ENCODE peak calls at places on chromosome 12, in seven cellular contexts. L, O, N, X, C, E and I are unnamed samples.

GRCh38 chr12:68122236-68122920 is 37.2 kb downstream of the IFNG start:
- DNase-seq in C (no peak), X (no peak), O (no peak), L (no peak), N (no peak), E (no peak), I (no peak)

GRCh38 chr12:14283489-14284144 is 81.9 kb upstream of the ATF7IP start:
- DNase-seq in X (no peak), O (no peak), N (peak; percentile 64), E (no peak), L (no peak), C (no peak), I (no peak)

GRCh38 chr12:80937391-80938238 is at the start of gene LIN7A:
- DNase-seq in L (peak; percentile 31), N (peak; percentile 92), E (peak; percentile 67), X (peak; percentile 17), O (no peak), C (no peak), I (peak; percentile 36)

GRCh38 chr12:127928178-127928577 is 338.8 kb upstream of the TMEM132C start:
- DNase-seq in O (no peak), L (no peak), E (no peak), X (no peak), C (no peak), N (no peak), I (no peak)

GRCh38 chr12:12645485-12645884 is 33.8 kb downstream of the CREBL2 start:
- DNase-seq in X (peak; percentile 43), N (peak; percentile 63), C (no peak), E (no peak), L (peak; percentile 40), O (no peak), I (peak; percentile 44)

GRCh38 chr12:68319988-68320623 is 12.1 kb downstream of the MDM1 start:
- DNase-seq in O (peak; percentile 24), C (no peak), N (no peak), E (no peak), L (peak; percentile 66), X (peak; percentile 70), I (peak; percentile 98)

GRCh38 chr12:68904351-68904982 is 28.5 kb downstream of the CPM start:
- DNase-seq in X (peak; percentile 61), L (peak; percentile 10), O (no peak), C (no peak), N (no peak), E (no peak), I (no peak)

GRCh38 chr12:117470804-117471203 is 109.4 kb upstream of the NOS1 start:
- DNase-seq in X (no peak), C (no peak), O (no peak), E (no peak), N (peak; percentile 64), L (no peak), I (no peak)

GRCh38 chr12:76790564-76791552 is 26.9 kb downstream of the ZDHHC17 start:
- DNase-seq in L (peak; percentile 37), O (no peak), E (no peak), N (no peak), C (no peak), X (peak; percentile 20), I (peak; percentile 27)

GRCh38 chr12:114302117-114302516 is 103.8 kb downstream of the TBX5 start:
- DNase-seq in C (no peak), L (no peak), E (no peak), O (no peak), N (peak; percentile 60), X (no peak), I (no peak)

GRCh38 chr12:121610239-121611149 is 15.8 kb upstream of the ORAI1 start:
- DNase-seq in O (no peak), C (no peak), X (peak; percentile 55), L (peak; percentile 43), E (peak; percentile 71), N (peak; percentile 35), I (peak; percentile 96)

GRCh38 chr12:42741771-42742510 is 152.4 kb upstream of the PRICKLE1 start:
- DNase-seq in C (no peak), E (no peak), O (peak; percentile 48), L (peak; percentile 84), N (no peak), X (peak; percentile 69), I (peak; percentile 69)

GRCh38 chr12:124470139-124470538 is 97.3 kb downstream of the NCOR2 start:
- DNase-seq in E (no peak), N (no peak), X (no peak), L (no peak), C (no peak), O (no peak), I (no peak)

GRCh38 chr12:46354111-46354798 is 18.3 kb downstream of the SLC38A2 start:
- DNase-seq in X (no peak), N (peak; percentile 52), C (no peak), E (no peak), L (no peak), O (no peak), I (no peak)

GRCh38 chr12:16003460-16003859 is 92.3 kb downstream of the DERA start:
- DNase-seq in C (no peak), N (no peak), X (no peak), E (no peak), O (no peak), L (no peak), I (no peak)

GRCh38 chr12:123148223-123148622 is 2.7 kb downstream of the PITPNM2 start:
- DNase-seq in N (no peak), C (no peak), X (no peak), E (peak; percentile 53), L (no peak), O (no peak), I (peak; percentile 48)

GRCh38 chr12:95473440-95473946 is 459 bp upstream of the METAP2 start:
- DNase-seq in O (no peak), L (peak; percentile 41), X (peak; percentile 35), E (peak; percentile 10), C (no peak), N (no peak), I (peak; percentile 52)

GRCh38 chr12:69884386-69884785 is 59.4 kb downstream of the MYRFL start:
- DNase-seq in X (no peak), N (no peak), L (no peak), E (no peak), C (no peak), O (no peak), I (no peak)

GRCh38 chr12:27319394-27319793 is 13.2 kb upstream of the BMAL2 start:
- DNase-seq in N (no peak), L (peak; percentile 89), C (no peak), O (no peak), E (no peak), X (peak; percentile 84), I (peak; percentile 85)

GRCh38 chr12:113479578-113480335 is 8.1 kb upstream of the LHX5 start:
- DNase-seq in C (no peak), L (peak; percentile 20), E (no peak), O (no peak), N (peak; percentile 97), X (peak; percentile 8), I (peak; percentile 30)

GRCh38 chr12:119940881-119941280 is 48.2 kb upstream of the BICDL1 start:
- DNase-seq in X (peak; percentile 21), O (no peak), E (no peak), C (no peak), N (no peak), L (peak; percentile 68), I (peak; percentile 3)

GRCh38 chr12:26298785-26299621 is 103.6 kb downstream of the SSPN start:
- DNase-seq in N (no peak), L (peak; percentile 83), X (peak; percentile 71), E (no peak), O (no peak), C (no peak), I (peak; percentile 86)
- H3K4me3 ChIP-seq in N (no peak overlapping the region), L (peak overlapping the region; percentile 56), X (peak overlapping the region; percentile 39), E (no peak overlapping the region), O (peak overlapping the region; percentile 43), C (peak overlapping the region; percentile 50), I (peak overlapping the region; percentile 40)

DNA sequence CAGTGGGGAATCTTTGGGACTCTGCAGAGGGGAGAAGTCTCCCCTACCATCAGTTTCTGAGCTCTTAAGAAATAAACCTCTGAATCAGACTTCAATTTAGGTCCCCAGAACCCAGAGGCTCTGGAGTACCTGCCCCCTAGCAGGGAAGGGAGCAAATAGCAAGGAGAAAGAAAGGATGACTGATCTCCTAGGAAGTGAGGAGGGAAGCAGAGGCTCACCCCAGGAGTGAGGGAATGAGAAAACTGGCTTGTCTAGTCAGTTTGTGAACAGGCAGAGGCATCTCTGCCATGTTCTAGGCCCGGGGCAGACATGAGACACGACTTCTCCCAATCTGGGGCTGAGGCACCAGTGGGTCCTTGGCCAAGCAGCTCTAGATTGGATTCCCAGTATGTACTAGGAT is 24.3 kb upstream of the SMUG1 start:
- DNase-seq in L (no peak), N (peak; percentile 54), E (no peak), O (no peak), C (no peak), X (no peak), I (no peak)
- TF ChIP-seq CTCF in L (no peak), N (peak; percentile 46), E (no peak), O (peak; percentile 16), C (no peak), X (peak; percentile 43), I (no peak)

GRCh38 chr12:104986022-104986941 is at the start of gene NOPCHAP1:
- DNase-seq in N (peak; percentile 99), L (peak; percentile 75), E (peak; percentile 95), C (peak; percentile 85), X (peak; percentile 75), O (peak; percentile 42), I (peak; percentile 80)

GRCh38 chr12:104990950-104991349 is 4.8 kb downstream of the NOPCHAP1 start:
- DNase-seq in N (no peak), L (no peak), O (no peak), E (no peak), X (no peak), C (no peak), I (no peak)

GRCh38 chr12:104994301-104994700 is 8.2 kb downstream of the NOPCHAP1 start:
- DNase-seq in O (no peak), X (no peak), N (no peak), L (no peak), C (no peak), E (no peak), I (no peak)

GRCh38 chr12:104991565-104992128 is 5.5 kb downstream of the NOPCHAP1 start:
- DNase-seq in O (no peak), C (no peak), E (no peak), N (no peak), X (no peak), L (no peak), I (no peak)
- H3K4me3 ChIP-seq in O (no peak overlapping the region), C (no peak overlapping the region), E (no peak overlapping the region), N (no peak overlapping the region), X (no peak overlapping the region), L (no peak overlapping the region), I (no peak overlapping the region)

DNA sequence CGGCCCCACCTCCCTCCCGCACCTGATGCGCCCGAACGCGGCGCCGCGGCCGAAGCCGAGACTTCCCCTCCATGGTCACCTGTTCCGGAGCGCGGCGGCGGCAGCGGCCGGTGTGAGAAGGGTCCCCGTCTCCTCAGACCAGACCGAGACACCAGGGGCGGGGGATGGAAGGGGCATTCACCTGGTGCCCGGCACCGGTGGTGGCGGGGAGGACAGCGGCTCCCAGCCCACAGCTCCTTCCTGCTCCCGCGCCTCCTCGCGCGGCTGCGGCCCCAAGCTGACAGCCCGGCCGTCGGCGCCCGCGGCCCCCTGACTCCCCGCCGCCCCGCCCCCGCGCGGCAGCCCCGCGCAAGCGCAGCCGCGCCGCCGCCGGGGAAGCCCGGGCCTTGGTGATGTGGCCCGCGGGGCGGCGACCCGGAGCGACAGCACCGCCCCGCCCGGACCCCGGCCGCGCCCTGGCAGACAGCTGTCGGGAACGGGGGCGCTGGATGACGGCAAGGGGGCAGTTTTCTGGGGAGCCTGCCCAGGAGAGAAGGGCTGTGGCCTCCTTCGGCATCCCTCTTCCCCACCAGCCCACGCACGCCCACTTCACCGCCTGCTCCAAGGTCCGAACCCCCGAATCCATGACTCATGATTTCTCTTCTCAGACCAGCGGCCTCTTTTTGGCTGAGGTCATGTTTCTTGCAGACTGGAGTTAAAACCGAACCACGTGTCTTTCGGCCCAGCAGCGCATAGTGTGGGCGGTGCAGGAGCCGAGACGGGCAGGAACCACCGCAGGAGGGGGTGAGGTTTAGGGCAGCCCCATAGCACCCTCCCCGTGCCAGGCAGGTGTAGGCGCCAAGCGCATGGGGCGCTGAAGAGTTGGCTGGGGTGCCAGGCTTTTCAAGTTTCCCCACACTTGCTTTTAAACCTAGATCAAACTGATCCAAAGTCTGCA is at the start of gene SLC41A2:
- DNase-seq in X (peak; percentile 89), E (peak; percentile 66), N (peak; percentile 92), L (peak; percentile 93), C (peak; percentile 87), O (peak; percentile 83), I (peak; percentile 83)
- TF ChIP-seq CTCF in X (no peak), E (no peak), N (peak; percentile 48), L (peak; percentile 13), C (no peak), O (no peak), I (no peak)